ENCODE peak calls at places on chromosomes 3 and 15, in ten cellular contexts. Z is HFF-Myc; O is AG08395; M is ureter; K is Right ventricle myocardium inferior; L is astrocyte of the hippocampus; S is stimulated activated CD8-positive, alpha-beta memory T cell treated with anti-CD3 and anti-CD28 coated beads, Interleukin-15, amount 100 ng/mL, for 4 hours; U is right cardiac atrium; W is activated naive CD8-positive, alpha-beta T cell treated with anti-CD3 and anti-CD28 coated beads, Interleukin-2, amount 50 U/mL, for 24 hours; V is GM23338. D is an unnamed sample.

GRCh38 chr15:63057454-63058335 is 15.1 kb downstream of the TPM1 start:
- DNase-seq in K (no peak), M (no peak), Z (no peak), L (peak; percentile 46), S (no peak), V (no peak), O (no peak), U (no peak), W (no peak), D (no peak)

GRCh38 chr15:48514103-48514817 is 131.2 kb downstream of the FBN1 start:
- DNase-seq in L (no peak), K (no peak), Z (no peak), U (no peak), M (no peak), S (no peak), O (no peak), W (no peak), V (no peak), D (no peak)

GRCh38 chr15:38130739-38131498 is 121.7 kb upstream of the SPRED1 start:
- DNase-seq in K (peak; percentile 87), O (peak; percentile 86), V (peak; percentile 28), L (peak; percentile 84), S (no peak), W (no peak), U (peak; percentile 87), M (peak; percentile 81), Z (peak; percentile 99), D (no peak)

GRCh38 chr3:64229903-64230302 is 4.6 kb upstream of the PRICKLE2 start:
- DNase-seq in U (no peak), K (no peak), M (no peak), V (no peak), Z (no peak), W (no peak), S (no peak), O (no peak), L (no peak), D (no peak)

GRCh38 chr3:125414671-125415070 is 39.5 kb upstream of the ZNF148 start:
- DNase-seq in S (no peak), K (no peak), L (no peak), V (no peak), W (no peak), O (no peak), M (no peak), U (no peak), Z (no peak), D (no peak)

GRCh38 chr3:149489060-149489690 is 14.7 kb downstream of the TM4SF4 start:
- DNase-seq in O (peak; percentile 33), L (no peak), M (no peak), U (no peak), W (no peak), V (peak; percentile 80), K (no peak), Z (no peak), S (no peak), D (no peak)

GRCh38 chr15:97909291-97909891 is 51.1 kb upstream of the ARRDC4 start:
- DNase-seq in Z (peak; percentile 54), W (peak; percentile 61), S (peak; percentile 4), M (peak; percentile 59), L (peak; percentile 86), V (peak; percentile 81), U (peak; percentile 55), K (no peak), O (peak; percentile 67), D (peak; percentile 38)

GRCh38 chr3:73572371-73572770 is 52.4 kb downstream of the PDZRN3 start:
- DNase-seq in S (no peak), L (peak; percentile 47), W (no peak), O (no peak), U (no peak), M (no peak), K (no peak), Z (no peak), V (no peak), D (no peak)

GRCh38 chr3:182241777-182242556 is 530.2 kb downstream of the SOX2 start:
- DNase-seq in U (peak; percentile 67), S (no peak), O (no peak), M (no peak), Z (no peak), L (peak; percentile 90), V (no peak), K (peak; percentile 74), W (no peak), D (no peak)

GRCh38 chr3:178289544-178290160 is 246.6 kb upstream of the KCNMB2 start:
- DNase-seq in W (no peak), S (no peak), L (no peak), K (peak; percentile 68), M (no peak), V (no peak), U (no peak), Z (no peak), O (peak; percentile 28), D (no peak)

GRCh38 chr3:127153506-127153815 is 39.5 kb upstream of the PRR23E start:
- DNase-seq in M (no peak), Z (no peak), U (no peak), K (no peak), W (no peak), S (no peak), O (no peak), V (no peak), L (no peak), D (no peak)

GRCh38 chr15:98401029-98401428 is 247.3 kb upstream of the IGF1R start:
- DNase-seq in W (no peak), M (no peak), Z (no peak), L (no peak), S (no peak), O (no peak), U (peak; percentile 63), K (no peak), V (no peak), D (no peak)

GRCh38 chr3:138593488-138594149 is 441 bp downstream of the CEP70 start:
- DNase-seq in K (no peak), W (no peak), S (no peak), Z (no peak), V (no peak), L (no peak), U (no peak), M (no peak), O (peak; percentile 4), D (no peak)

GRCh38 chr15:33160054-33160453 is 34.5 kb downstream of the FMN1 start:
- DNase-seq in V (peak; percentile 5), Z (no peak), W (no peak), S (no peak), M (no peak), O (no peak), L (no peak), U (no peak), K (no peak), D (no peak)

GRCh38 chr3:187679638-187680396 is 9.6 kb upstream of the SST start:
- DNase-seq in U (peak; percentile 77), K (peak; percentile 78), S (no peak), V (peak; percentile 94), Z (peak; percentile 66), L (peak; percentile 86), M (peak; percentile 78), W (peak; percentile 75), O (peak; percentile 86), D (peak; percentile 46)

GRCh38 chr3:6861331-6861988 is 545 bp downstream of the GRM7 start:
- DNase-seq in S (no peak), V (no peak), K (no peak), L (peak; percentile 52), U (no peak), W (no peak), Z (no peak), M (no peak), O (no peak), D (no peak)

GRCh38 chr3:185940951-185941350 is 3.1 kb upstream of the TRA2B start:
- DNase-seq in L (no peak), M (no peak), V (no peak), K (no peak), S (no peak), W (no peak), O (no peak), Z (no peak), U (no peak), D (no peak)

GRCh38 chr3:98454929-98455328 is 8.1 kb upstream of the OR5K1 start:
- DNase-seq in M (no peak), O (no peak), V (no peak), W (no peak), Z (no peak), U (no peak), L (no peak), S (no peak), K (no peak), D (no peak)

GRCh38 chr15:64950888-64951287 is 38.8 kb downstream of the SPG21 start:
- DNase-seq in U (no peak), V (no peak), M (no peak), W (no peak), Z (no peak), L (no peak), O (no peak), K (no peak), S (no peak), D (no peak)

GRCh38 chr3:99249627-99250026 is 348.1 kb upstream of the DCBLD2 start:
- DNase-seq in M (no peak), Z (no peak), V (no peak), W (no peak), K (no peak), O (no peak), S (no peak), U (no peak), L (peak; percentile 67), D (no peak)

GRCh38 chr3:28915711-28916481 is 365.0 kb upstream of the RBMS3 start:
- DNase-seq in W (peak; percentile 6), Z (peak; percentile 30), K (no peak), L (peak; percentile 71), S (no peak), M (no peak), U (peak; percentile 18), O (peak; percentile 9), V (peak; percentile 64), D (no peak)

GRCh38 chr15:85172846-85173490 is 191.3 kb downstream of the PDE8A start:
- DNase-seq in O (no peak), S (no peak), M (no peak), W (no peak), L (no peak), U (no peak), K (no peak), V (no peak), Z (no peak), D (no peak)

GRCh38 chr3:28544831-28545230 is 196.2 kb upstream of the AZI2 start:
- DNase-seq in Z (no peak), O (no peak), V (no peak), L (no peak), S (no peak), U (no peak), W (no peak), M (no peak), K (no peak), D (no peak)

GRCh38 chr3:88809993-88810392 is 297.4 kb upstream of the EPHA3 start:
- DNase-seq in Z (no peak), M (no peak), W (no peak), K (no peak), S (no peak), O (no peak), V (no peak), L (peak; percentile 5), U (no peak), D (no peak)

GRCh38 chr3:145243875-145244274 is 917.1 kb downstream of the PLOD2 start:
- DNase-seq in L (peak; percentile 85), S (no peak), W (no peak), U (no peak), O (peak; percentile 34), K (no peak), M (no peak), Z (peak; percentile 62), V (no peak), D (no peak)

GRCh38 chr3:36557021-36557707 is 176.9 kb downstream of the STAC start:
- DNase-seq in Z (no peak), O (no peak), M (peak; percentile 45), U (no peak), V (no peak), W (no peak), S (no peak), K (no peak), L (no peak), D (no peak)

GRCh38 chr3:8712045-8712870 is 21.3 kb upstream of the CAV3 start:
- DNase-seq in W (no peak), Z (peak; percentile 61), K (no peak), S (no peak), U (no peak), L (peak; percentile 38), M (no peak), O (peak; percentile 82), V (no peak), D (no peak)

GRCh38 chr3:43153189-43154083 is 47.6 kb upstream of the POMGNT2 start:
- DNase-seq in M (peak; percentile 84), V (peak; percentile 16), U (peak; percentile 83), O (peak; percentile 85), L (peak; percentile 19), K (peak; percentile 83), W (no peak), S (no peak), Z (no peak), D (no peak)

D was measured in CD4-positive, alpha-beta T cell.